ENCODE peak calls at places on chromosomes 7 and 10, in five cellular contexts. H is Daoy; L is kidney; M is nephron progenitor cell; B is stimulated activated CD8-positive, alpha-beta memory T cell treated with anti-CD3 and anti-CD28 coated beads, Interleukin-2, amount 100 ng/mL, for 48 hours. K is an unnamed sample.
A peak's percentile ranks its signal among the peaks of the same experiment; 100 is the strongest.

GRCh38 chr7:134988161-134988560 is 1.9 kb downstream of the AGBL3 start:
- DNase-seq in L (no peak), M (no peak), H (no peak), B (no peak), K (no peak)

GRCh38 chr10:131213651-131214505 is 97.6 kb downstream of the TCERG1L start:
- DNase-seq in B (no peak), L (peak; percentile 35), H (no peak), M (no peak), K (no peak)

GRCh38 chr10:69554611-69555010 is 18.6 kb downstream of the NEUROG3 start:
- DNase-seq in M (no peak), H (no peak), L (no peak), B (no peak), K (no peak)

GRCh38 chr7:90173127-90173844 is 19.0 kb downstream of the STEAP1 start:
- DNase-seq in H (peak; percentile 7), B (no peak), L (no peak), M (no peak), K (no peak)

GRCh38 chr7:37493810-37494209 is 45.1 kb upstream of the ELMO1 start:
- DNase-seq in M (no peak), B (no peak), L (no peak), H (no peak), K (no peak)

GRCh38 chr7:66055321-66055956 is 20.2 kb upstream of the ASL start:
- DNase-seq in H (no peak), M (no peak), L (no peak), B (no peak), K (no peak)

GRCh38 chr7:130899071-130899451 is 165.1 kb upstream of the KLF14 start:
- DNase-seq in H (no peak), M (no peak), B (no peak), L (no peak), K (no peak)

GRCh38 chr10:14698487-14699170 is 76.1 kb downstream of the FAM107B start:
- DNase-seq in M (no peak), L (no peak), H (peak; percentile 35), B (no peak), K (no peak)

GRCh38 chr10:114276066-114276465 is 37.0 kb downstream of the VWA2 start:
- DNase-seq in M (no peak), H (no peak), B (no peak), L (peak; percentile 20), K (no peak)

GRCh38 chr10:86871563-86872183 is 85.7 kb downstream of the MMRN2 start:
- DNase-seq in H (no peak), M (no peak), B (no peak), L (no peak), K (no peak)

GRCh38 chr10:1368772-1369171 is 312.6 kb downstream of the WDR37 start:
- DNase-seq in L (no peak), B (peak; percentile 37), H (peak; percentile 68), M (peak; percentile 70), K (no peak)

K was measured in spleen.